ENCODE peak calls at places on chromosomes 5 and 9, in nine cellular contexts. I is psoas muscle; M is aorta; N is endodermal cell; Q is mammary epithelial cell; X is kidney; H is CD8-positive, alpha-beta memory T cell; A is transverse colon; F is CD8-positive, alpha-beta T cell. L is an unnamed sample. For H3K4me1, the result is how much of the 10 kb centered on the place peaks cover.

GRCh38 chr5:81852277-81853004 is 101.5 kb upstream of the SSBP2 start:
- DNase-seq in I (peak), M (peak), N (peak), Q (no peak), X (peak), H (peak), A (peak), F (no peak), L (no peak)

GRCh38 chr5:118592678-118593328 is 395.5 kb downstream of the DTWD2 start:
- DNase-seq in I (no peak), M (no peak), N (no peak), Q (no peak), X (no peak), H (no peak), A (no peak), F (no peak), L (no peak)

GRCh38 chr5:134132372-134133212 is 18.1 kb downstream of the TCF7 start:
- DNase-seq in I (no peak), M (peak), N (peak), Q (no peak), X (peak), H (peak), A (no peak), F (peak), L (no peak)

GRCh38 chr5:130282044-130282443 is 377.8 kb downstream of the CHSY3 start:
- DNase-seq in I (no peak), M (no peak), N (no peak), Q (peak), X (no peak), H (no peak), A (no peak), F (no peak), L (no peak)

GRCh38 chr9:37255187-37255586 is 134.8 kb downstream of the ZCCHC7 start:
- DNase-seq in I (no peak), M (no peak), N (no peak), Q (no peak), X (no peak), H (no peak), A (no peak), F (no peak), L (no peak)

GRCh38 chr9:12554636-12555035 is 138.5 kb upstream of the TYRP1 start:
- DNase-seq in I (no peak), M (no peak), N (peak), Q (no peak), X (no peak), H (no peak), A (no peak), F (no peak), L (no peak)

GRCh38 chr5:14884062-14884612 is 12.6 kb upstream of the ANKH start:
- DNase-seq in I (no peak), M (no peak), N (no peak), Q (no peak), X (no peak), H (no peak), A (no peak), F (no peak), L (no peak)

GRCh38 chr9:115118471-115119156 is 657 bp upstream of the TNC start:
- DNase-seq in I (peak), M (peak), N (peak), Q (peak), X (peak), H (no peak), A (peak), F (no peak), L (peak)

GRCh38 chr9:121567142-121568100 is 67.8 kb upstream of the GGTA1 start:
- DNase-seq in I (peak), M (peak), N (peak), Q (no peak), X (no peak), H (no peak), A (no peak), F (no peak), L (no peak)

GRCh38 chr9:121288874-121289553 is 21.1 kb downstream of the GSN start:
- DNase-seq in I (peak), M (peak), N (peak), Q (peak), X (peak), H (no peak), A (peak), F (no peak), L (no peak)

GRCh38 chr9:86634501-86634900 is 280.3 kb upstream of the TUT7 start:
- DNase-seq in I (no peak), M (no peak), N (no peak), Q (no peak), X (no peak), H (no peak), A (no peak), F (no peak), L (no peak)

GRCh38 chr5:179765400-179765799 is 28.4 kb upstream of the LTC4S start:
- DNase-seq in I (peak), M (peak), N (no peak), Q (peak), X (no peak), H (no peak), A (no peak), F (no peak), L (no peak)

GRCh38 chr5:174549254-174549653 is 175.1 kb upstream of the MSX2 start:
- DNase-seq in I (peak), M (peak), N (no peak), Q (no peak), X (no peak), H (no peak), A (no peak), F (no peak), L (no peak)
- H3K4me1 ChIP-seq in I (under half), M (under half), N (under half), Q (under half), X (under half), H (under half), A (under half), F (under half), L (under half)

GRCh38 chr5:146344155-146345118 is 5.8 kb downstream of the POU4F3 start:
- DNase-seq in I (no peak), M (no peak), N (peak), Q (no peak), X (no peak), H (no peak), A (no peak), F (no peak), L (no peak)
- H3K4me3 ChIP-seq in I (peak), M (no peak), N (peak), Q (no peak), X (no peak), H (no peak), A (peak), F (no peak), L (no peak)

GRCh38 chr5:54522080-54522479 is 4.5 kb downstream of the SNX18 start:
- DNase-seq in I (no peak), M (no peak), N (no peak), Q (peak), X (no peak), H (no peak), A (no peak), F (no peak), L (no peak)

GRCh38 chr5:54524704-54525103 is 7.1 kb downstream of the SNX18 start:
- DNase-seq in I (no peak), M (peak), N (no peak), Q (no peak), X (peak), H (no peak), A (peak), F (no peak), L (no peak)

GRCh38 chr5:54524082-54524481 is 6.5 kb downstream of the SNX18 start:
- DNase-seq in I (no peak), M (no peak), N (no peak), Q (no peak), X (no peak), H (no peak), A (no peak), F (no peak), L (no peak)

GRCh38 chr5:54525226-54525625 is 7.7 kb downstream of the SNX18 start:
- DNase-seq in I (no peak), M (no peak), N (no peak), Q (no peak), X (no peak), H (no peak), A (no peak), F (no peak), L (no peak)

GRCh38 chr5:54523534-54523933 is 6.0 kb downstream of the SNX18 start:
- DNase-seq in I (no peak), M (no peak), N (no peak), Q (no peak), X (no peak), H (no peak), A (no peak), F (no peak), L (no peak)
- H3K4me1 ChIP-seq in I (half or more), M (under half), N (under half), Q (under half), X (under half), H (half or more), A (under half), F (half or more), L (under half)

DNA sequence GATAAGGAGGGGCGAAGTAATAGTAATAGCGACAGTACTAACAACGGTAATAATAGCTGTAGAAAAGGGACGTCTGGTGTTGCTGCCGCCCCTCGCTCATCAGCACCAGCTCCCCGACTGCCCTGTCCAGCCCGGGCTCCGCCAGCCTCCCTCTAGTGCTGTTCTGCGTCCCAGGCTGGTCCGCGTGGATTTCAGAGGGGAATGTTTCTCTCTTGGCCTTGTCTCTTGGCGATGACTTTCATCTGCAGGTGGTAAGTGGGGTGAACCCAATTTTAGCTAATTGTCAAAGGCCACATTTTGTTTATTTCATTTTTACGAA is 592 bp downstream of the SNCAIP start:
- DNase-seq in I (peak), M (peak), N (no peak), Q (peak), X (peak), H (no peak), A (no peak), F (no peak), L (no peak)
- H3K4me3 ChIP-seq in I (peak), M (peak), N (peak), Q (peak), X (peak), H (no peak), A (peak), F (no peak), L (peak)

GRCh38 chr5:80243567-80243966 is 12.3 kb downstream of the SERINC5 start:
- DNase-seq in I (no peak), M (no peak), N (no peak), Q (no peak), X (no peak), H (no peak), A (no peak), F (no peak), L (no peak)
- H3K4me1 ChIP-seq in I (under half), M (under half), N (under half), Q (under half), X (under half), H (half or more), A (half or more), F (half or more), L (under half)

GRCh38 chr5:285991-286557 is 14.6 kb downstream of the PDCD6 start:
- DNase-seq in I (no peak), M (no peak), N (no peak), Q (no peak), X (no peak), H (no peak), A (peak), F (no peak), L (no peak)
- H3K4me3 ChIP-seq in I (no peak), M (no peak), N (no peak), Q (no peak), X (no peak), H (no peak), A (no peak), F (no peak), L (no peak)

GRCh38 chr5:144944936-144945335 is 774.3 kb downstream of the KCTD16 start:
- DNase-seq in I (no peak), M (no peak), N (no peak), Q (no peak), X (no peak), H (no peak), A (no peak), F (no peak), L (no peak)

GRCh38 chr5:144951001-144951400 is 780.3 kb downstream of the KCTD16 start:
- DNase-seq in I (no peak), M (no peak), N (no peak), Q (no peak), X (no peak), H (no peak), A (no peak), F (no peak), L (no peak)

DNA sequence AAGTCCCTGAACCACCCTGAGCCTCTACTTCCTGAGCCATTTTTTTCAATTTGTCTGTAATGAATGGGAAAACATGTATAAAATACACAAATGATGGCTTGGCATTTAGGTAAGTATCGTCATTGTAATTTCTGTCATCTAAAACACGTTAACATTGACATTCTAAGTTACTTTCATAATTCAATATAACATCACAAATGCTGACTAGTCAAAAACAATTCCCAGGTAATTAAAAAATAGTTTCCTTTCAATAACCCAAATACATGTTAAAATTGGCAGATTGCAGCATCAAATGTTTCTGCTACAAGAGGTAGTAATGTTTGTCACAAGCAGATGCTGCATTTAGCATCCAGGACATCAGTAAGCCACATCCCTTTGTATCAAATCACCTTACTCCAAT is 776.3 kb downstream of the KCTD16 start:
- DNase-seq in I (no peak), M (no peak), N (no peak), Q (no peak), X (no peak), H (no peak), A (no peak), F (no peak), L (no peak)
- H3K4me1 ChIP-seq in I (under half), M (under half), N (under half), Q (under half), X (under half), H (under half), A (under half), F (under half), L (under half)

GRCh38 chr5:177591690-177592009 is 353 bp upstream of the TMED9 start:
- DNase-seq in I (no peak), M (no peak), N (no peak), Q (no peak), X (no peak), H (no peak), A (no peak), F (no peak), L (no peak)
- H3K4me3 ChIP-seq in I (peak), M (no peak), N (peak), Q (peak), X (peak), H (peak), A (peak), F (peak), L (peak)

L was measured in lung.